ENCODE peak calls at places on chromosome 21, in five cellular contexts. I is dorsolateral prefrontal cortex, N is astrocyte, K is GM19239, Q is NCI-H748 treated with DMSO at 0.1 percent for 48 hours. B is an unnamed sample.
A peak's percentile ranks its signal among the peaks of the same experiment; 100 is the strongest.

GRCh38 chr21:26708223-26708800 is 135.2 kb upstream of the CYYR1 start:
- DNase-seq in N (no peak), Q (no peak), K (no peak), I (no peak), B (no peak)

GRCh38 chr21:45465105-45465504 is 60.1 kb downstream of the COL18A1 start:
- DNase-seq in N (no peak), Q (peak; percentile 2), K (no peak), I (peak; percentile 33), B (no peak)

GRCh38 chr21:17709266-17709611 is 96.5 kb upstream of the BTG3 start:
- DNase-seq in N (no peak), K (no peak), I (no peak), Q (no peak), B (peak; percentile 46)

GRCh38 chr21:45413922-45414321 is 9.0 kb downstream of the COL18A1 start:
- DNase-seq in I (no peak), N (no peak), K (no peak), Q (no peak), B (no peak)

GRCh38 chr21:28537371-28538079 is 455.2 kb downstream of the LTN1 start:
- DNase-seq in N (peak; percentile 98), K (no peak), Q (no peak), I (no peak), B (no peak)

GRCh38 chr21:44713130-44713529 is 1.8 kb upstream of the TSPEAR start:
- DNase-seq in I (no peak), K (no peak), N (no peak), Q (no peak), B (no peak)

GRCh38 chr21:44657635-44658183 is at the start of gene KRTAP12-3:
- DNase-seq in I (no peak), Q (no peak), N (no peak), K (no peak), B (no peak)

GRCh38 chr21:35254006-35254751 is 205.1 kb upstream of the RUNX1 start:
- DNase-seq in Q (no peak), I (no peak), K (no peak), N (peak; percentile 94), B (no peak)

GRCh38 chr21:15722591-15723324 is 7.0 kb upstream of the USP25 start:
- DNase-seq in N (no peak), K (no peak), I (no peak), Q (peak; percentile 20), B (no peak)

GRCh38 chr21:42997053-42997452 is 22.7 kb downstream of the PKNOX1 start:
- DNase-seq in K (no peak), I (peak; percentile 69), N (peak; percentile 97), Q (no peak), B (no peak)

GRCh38 chr21:46150491-46151121 is 4.8 kb downstream of the FTCD start:
- DNase-seq in N (no peak), I (peak; percentile 49), Q (no peak), K (no peak), B (no peak)

GRCh38 chr21:45839274-45839673 is 142.3 kb upstream of the COL6A1 start:
- DNase-seq in Q (no peak), I (no peak), K (no peak), N (peak; percentile 40), B (no peak)